ENCODE peak calls at places on chromosomes 5 and 9, in four cellular contexts. I is AG20443, V is omental fat pad, Y is body of pancreas. Q is an unnamed sample.

GRCh38 chr5:78546597-78546996 is 102.0 kb downstream of the LHFPL2 start:
- DNase-seq in Y (no peak), V (no peak), I (no peak), Q (no peak)

GRCh38 chr9:91029621-91030361 is 228.2 kb downstream of the SYK start:
- DNase-seq in V (no peak), I (no peak), Y (no peak), Q (no peak)

GRCh38 chr9:124221685-124222084 is 36.1 kb upstream of the NEK6 start:
- DNase-seq in V (no peak), I (no peak), Y (no peak), Q (no peak)

GRCh38 chr5:174306345-174307030 is 261.0 kb downstream of the NSG2 start:
- DNase-seq in I (no peak), Y (no peak), V (no peak), Q (no peak)

GRCh38 chr9:87707805-87708500 is 18.0 kb upstream of the CTSL start:
- DNase-seq in V (no peak), I (no peak), Y (no peak), Q (no peak)

GRCh38 chr5:1746371-1747078 is 53.1 kb downstream of the MRPL36 start:
- DNase-seq in Y (no peak), V (no peak), I (no peak), Q (no peak)

GRCh38 chr5:22852807-22853670 is at the start of gene CDH12:
- DNase-seq in I (no peak), V (no peak), Y (peak), Q (no peak)

GRCh38 chr9:137276757-137277328 is 683 bp upstream of the TOR4A start:
- DNase-seq in V (no peak), I (no peak), Y (peak), Q (no peak)

GRCh38 chr5:173236531-173237501 is 1.8 kb upstream of the NKX2-5 start:
- DNase-seq in Y (no peak), I (no peak), V (no peak), Q (no peak)

GRCh38 chr5:159441441-159441840 is 111.2 kb upstream of the IL12B start:
- DNase-seq in Y (no peak), V (no peak), I (peak), Q (no peak)

GRCh38 chr5:96905864-96906263 is 29.6 kb downstream of the ERAP2 start:
- DNase-seq in I (no peak), V (no peak), Y (no peak), Q (no peak)

GRCh38 chr5:41412496-41412895 is 97.9 kb downstream of the PLCXD3 start:
- DNase-seq in V (no peak), Y (no peak), I (no peak), Q (no peak)

GRCh38 chr9:14023285-14023684 is 290.7 kb downstream of the NFIB start:
- DNase-seq in V (no peak), Y (no peak), I (no peak), Q (no peak)